ENCODE peak calls at places on chromosomes 2 and 18, in ten cellular contexts. J, B, S, G, K, D, T, X, R and O are unnamed samples.

GRCh38 chr18:74682998-74683311 is 85.3 kb downstream of the ZNF407 start:
- DNase-seq in R (no peak), T (no peak), G (no peak), K (peak), J (no peak), D (no peak), S (no peak), B (no peak), X (no peak), O (no peak)

GRCh38 chr2:56185582-56186046 is 1.8 kb downstream of the CCDC85A start:
- DNase-seq in J (peak), B (no peak), R (no peak), K (no peak), T (no peak), S (no peak), G (no peak), X (no peak), D (no peak), O (peak)

GRCh38 chr2:29080886-29081743 is 6.8 kb upstream of the PCARE start:
- DNase-seq in R (no peak), T (no peak), D (no peak), G (no peak), J (no peak), X (no peak), S (no peak), B (no peak), K (no peak), O (no peak)

GRCh38 chr2:195647302-195647701 is 9.7 kb upstream of the SLC39A10 start:
- DNase-seq in J (no peak), S (no peak), K (no peak), X (no peak), B (no peak), T (no peak), G (no peak), R (no peak), D (no peak), O (no peak)

GRCh38 chr2:63051795-63052333 is 1.2 kb downstream of the OTX1 start:
- DNase-seq in R (no peak), K (no peak), J (peak), T (no peak), S (no peak), D (no peak), X (no peak), G (no peak), B (no peak), O (no peak)

GRCh38 chr18:42614619-42615293 is 500.7 kb downstream of the RIT2 start:
- DNase-seq in S (no peak), R (peak), T (no peak), K (peak), J (peak), D (no peak), B (peak), X (no peak), G (peak), O (no peak)

GRCh38 chr2:33064349-33064801 is 117.6 kb downstream of the LTBP1 start:
- DNase-seq in K (no peak), S (no peak), J (no peak), G (no peak), D (no peak), R (no peak), B (no peak), T (no peak), X (no peak), O (no peak)

GRCh38 chr2:133838642-133839370 is 270.5 kb upstream of the NCKAP5 start:
- DNase-seq in D (no peak), R (no peak), K (no peak), X (no peak), T (no peak), J (no peak), S (no peak), G (no peak), B (peak), O (no peak)

GRCh38 chr18:46393230-46393629 is 263.8 kb downstream of the LOXHD1 start:
- DNase-seq in B (no peak), T (no peak), J (peak), X (no peak), K (no peak), D (no peak), G (no peak), S (no peak), R (no peak), O (peak)

GRCh38 chr2:230156782-230157181 is 63.0 kb downstream of the SP110 start:
- DNase-seq in G (no peak), D (no peak), S (no peak), X (no peak), T (no peak), J (no peak), R (no peak), B (no peak), K (no peak), O (no peak)

GRCh38 chr18:26480897-26481795 is 67.2 kb downstream of the KCTD1 start:
- DNase-seq in B (no peak), S (peak), X (no peak), K (no peak), G (no peak), R (no peak), J (no peak), T (no peak), D (peak), O (peak)

GRCh38 chr2:204575463-204575862 is 30.2 kb downstream of the PARD3B start:
- DNase-seq in J (no peak), S (no peak), X (no peak), R (no peak), T (no peak), D (no peak), B (no peak), K (no peak), G (no peak), O (no peak)

GRCh38 chr2:132741754-132742153 is 71.7 kb upstream of the LYPD1 start:
- DNase-seq in G (no peak), T (no peak), K (no peak), S (no peak), R (no peak), J (no peak), D (no peak), X (no peak), B (no peak), O (no peak)

GRCh38 chr2:169761251-169761969 is 27.8 kb downstream of the KLHL23 start:
- DNase-seq in X (no peak), S (no peak), D (no peak), K (no peak), G (no peak), B (no peak), T (no peak), R (no peak), J (no peak), O (no peak)